ENCODE peak calls at places on chromosomes 16 and 17, in six cellular contexts. X, Y, F, T, S and J are unnamed samples.

GRCh38 chr17:37741334-37742113 is 3.3 kb downstream of the HNF1B start:
- DNase-seq in X (no peak), F (peak), T (no peak), S (no peak), Y (no peak), J (no peak)

GRCh38 chr17:81291662-81292061 is 3.4 kb downstream of the SLC38A10 start:
- DNase-seq in F (peak), X (no peak), S (peak), T (peak), Y (peak), J (peak)

GRCh38 chr17:27319536-27320221 is 25.8 kb downstream of the WSB1 start:
- DNase-seq in S (peak), T (peak), Y (peak), F (peak), X (no peak), J (peak)

GRCh38 chr17:49676276-49676868 is 1.5 kb downstream of the SPOP start:
- DNase-seq in T (no peak), F (peak), S (peak), Y (no peak), X (no peak), J (no peak)

GRCh38 chr17:55285340-55286301 is 20.9 kb downstream of the HLF start:
- DNase-seq in F (peak), X (peak), T (peak), Y (peak), S (peak), J (peak)

GRCh38 chr17:13287226-13287625 is 269.4 kb upstream of the ELAC2 start:
- DNase-seq in F (no peak), T (no peak), X (no peak), S (no peak), Y (peak), J (no peak)

GRCh38 chr16:57054771-57055170 is 37.6 kb upstream of the CPNE2 start:
- DNase-seq in F (no peak), T (no peak), Y (no peak), X (no peak), S (no peak), J (no peak)

GRCh38 chr16:66103245-66103644 is 263.2 kb upstream of the CDH5 start:
- DNase-seq in F (no peak), Y (no peak), S (peak), X (no peak), T (no peak), J (no peak)

GRCh38 chr17:48335858-48336500 is 94.0 kb downstream of the SKAP1 start:
- DNase-seq in Y (no peak), S (peak), X (peak), F (peak), T (no peak), J (no peak)

GRCh38 chr16:14013571-14014283 is 57.4 kb upstream of the MRTFB start:
- DNase-seq in F (peak), X (peak), Y (no peak), T (peak), S (peak), J (no peak)

GRCh38 chr16:27315333-27316037 is 1.7 kb downstream of the IL4R start:
- DNase-seq in T (no peak), S (peak), F (peak), X (no peak), Y (peak), J (no peak)

GRCh38 chr17:80790021-80790765 is 201.4 kb upstream of the CHMP6 start:
- DNase-seq in Y (no peak), F (peak), X (no peak), S (no peak), T (peak), J (peak)

GRCh38 chr17:79365836-79366831 is 244.7 kb downstream of the RBFOX3 start:
- DNase-seq in X (no peak), Y (no peak), S (no peak), T (no peak), F (no peak), J (no peak)

GRCh38 chr17:77140878-77141767 is at the start of gene SEC14L1:
- DNase-seq in T (peak), Y (peak), X (no peak), S (peak), F (no peak), J (peak)

GRCh38 chr17:82301916-82302497 is 15.4 kb downstream of the CD7 start:
- DNase-seq in T (no peak), X (no peak), Y (no peak), S (no peak), F (no peak), J (peak)

GRCh38 chr17:73420897-73421296 is 109.1 kb upstream of the CDC42EP4 start:
- DNase-seq in S (peak), F (no peak), X (no peak), Y (no peak), T (no peak), J (no peak)

DNA sequence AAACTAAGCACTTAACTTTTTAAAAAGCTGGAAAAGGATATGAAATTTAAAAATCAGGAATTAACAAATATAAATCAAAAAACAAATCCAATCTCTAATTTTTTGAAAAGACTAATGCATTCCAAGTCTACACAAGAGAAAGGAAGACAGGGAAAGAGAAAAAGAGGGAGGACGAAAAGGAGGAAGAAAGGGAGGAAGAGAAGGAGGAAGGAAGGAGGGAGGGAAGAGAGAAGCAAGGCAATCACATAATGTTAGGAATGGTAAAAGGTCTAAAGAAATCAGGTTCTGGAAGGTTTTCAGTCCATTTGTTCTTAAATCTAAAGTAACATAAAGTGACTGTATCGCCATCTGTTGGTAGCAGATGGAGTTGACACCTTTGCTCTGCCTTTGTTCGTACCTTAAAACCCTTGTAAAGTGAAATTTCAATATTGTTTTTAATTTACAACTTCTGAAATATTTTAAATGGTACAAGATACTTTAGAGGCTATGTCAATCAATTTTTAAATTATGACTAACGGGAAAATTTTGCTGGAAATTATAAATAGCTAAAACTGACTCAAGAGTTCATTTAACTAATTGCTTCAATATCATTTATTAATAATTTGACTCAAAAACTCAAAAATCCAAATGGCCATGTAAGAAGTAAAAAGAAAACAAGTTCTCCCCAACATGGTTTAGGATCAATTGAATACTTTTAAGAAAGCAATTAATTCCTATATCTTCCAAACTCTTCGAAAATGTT is 20.4 kb upstream of the CDYL2 start:
- DNase-seq in F (peak), Y (peak), T (peak), S (peak), X (peak), J (no peak)
- TF ChIP-seq CTCF in F (peak), Y (peak), T (peak), S (peak), X (peak), J (peak)

GRCh38 chr17:12254460-12254859 is 233.8 kb downstream of the MAP2K4 start:
- DNase-seq in Y (no peak), T (no peak), F (no peak), S (no peak), X (no peak), J (no peak)

GRCh38 chr17:12252442-12252841 is 231.8 kb downstream of the MAP2K4 start:
- DNase-seq in T (no peak), F (no peak), Y (no peak), X (no peak), S (no peak), J (no peak)

GRCh38 chr17:12256380-12256995 is 235.8 kb downstream of the MAP2K4 start:
- DNase-seq in Y (peak), F (peak), S (peak), T (peak), X (peak), J (peak)

GRCh38 chr17:12250973-12251372 is 230.3 kb downstream of the MAP2K4 start:
- DNase-seq in S (no peak), Y (no peak), F (no peak), T (no peak), X (no peak), J (no peak)
- TF ChIP-seq CTCF in S (no peak), Y (no peak), F (no peak), T (no peak), X (no peak), J (no peak)

GRCh38 chr16:26111900-26112299 is 420.1 kb downstream of the HS3ST4 start:
- DNase-seq in S (no peak), F (no peak), Y (no peak), X (no peak), T (no peak), J (no peak)
- TF ChIP-seq CTCF in S (no peak), F (no peak), Y (no peak), X (no peak), T (no peak), J (no peak)

GRCh38 chr17:56478836-56479447 is 114.6 kb upstream of the NOG start:
- DNase-seq in X (no peak), T (peak), S (peak), Y (no peak), F (peak), J (no peak)
- TF ChIP-seq CTCF in X (peak), T (peak), S (peak), Y (peak), F (peak), J (peak)

GRCh38 chr16:89217138-89217387 is 440 bp upstream of the ZNF778 start:
- DNase-seq in X (no peak), F (no peak), Y (no peak), S (no peak), T (no peak), J (no peak)

GRCh38 chr16:89219365-89219764 is 1.9 kb downstream of the ZNF778 start:
- DNase-seq in X (no peak), S (no peak), F (peak), Y (no peak), T (no peak), J (no peak)

GRCh38 chr16:89221604-89222003 is 4.1 kb downstream of the ZNF778 start:
- DNase-seq in Y (no peak), T (no peak), X (no peak), F (no peak), S (no peak), J (no peak)

GRCh38 chr16:89216315-89217137 is 977 bp upstream of the ZNF778 start:
- DNase-seq in F (peak), T (peak), Y (peak), S (peak), X (peak), J (peak)

GRCh38 chr16:89217388-89218191 is at the start of gene ZNF778:
- DNase-seq in F (peak), X (peak), T (peak), Y (peak), S (peak), J (peak)
- TF ChIP-seq CTCF in F (no peak), X (no peak), T (no peak), Y (peak), S (no peak), J (no peak)